ENCODE peak calls at places on chromosomes 3 and 15, in four cellular contexts. A is fibroblast of pulmonary artery; G is CD8-positive, alpha-beta T cell; C is epithelial cell of proximal tubule. F is an unnamed sample.

GRCh38 chr15:48557335-48557734 is 88.2 kb downstream of the FBN1 start:
- DNase-seq in A (no peak), G (no peak), C (no peak), F (no peak)

GRCh38 chr3:43173949-43174348 is 68.1 kb upstream of the POMGNT2 start:
- DNase-seq in C (no peak), A (no peak), G (no peak), F (no peak)

GRCh38 chr15:79977431-79977940 is 6.5 kb upstream of the BCL2A1 start:
- DNase-seq in G (no peak), A (no peak), C (no peak), F (no peak)

GRCh38 chr15:60890361-60890991 is 338.6 kb downstream of the RORA start:
- DNase-seq in G (no peak), A (no peak), C (no peak), F (no peak)

GRCh38 chr3:16993227-16993626 is 108.5 kb downstream of the PLCL2 start:
- DNase-seq in C (peak; percentile 52), A (peak; percentile 64), G (no peak), F (no peak)

GRCh38 chr15:101179341-101180153 is 72.3 kb downstream of the CHSY1 start:
- DNase-seq in C (no peak), G (no peak), A (peak; percentile 35), F (no peak)

GRCh38 chr15:96027501-96027900 is 303.0 kb upstream of the NR2F2 start:
- DNase-seq in C (no peak), A (no peak), G (no peak), F (no peak)

GRCh38 chr3:124246949-124247348 is 255.0 kb upstream of the ROPN1 start:
- DNase-seq in G (no peak), A (peak; percentile 39), C (no peak), F (no peak)

GRCh38 chr3:9695322-9695721 is 8.3 kb upstream of the CPNE9 start:
- DNase-seq in A (no peak), G (no peak), C (no peak), F (no peak)

GRCh38 chr3:120202363-120202762 is 82.7 kb downstream of the GPR156 start:
- DNase-seq in G (no peak), A (no peak), C (no peak), F (no peak)

GRCh38 chr3:185677146-185677829 is 91.2 kb downstream of the SENP2 start:
- DNase-seq in A (peak; percentile 87), C (no peak), G (no peak), F (no peak)

GRCh38 chr3:16386536-16386935 is 121.5 kb downstream of the OXNAD1 start:
- DNase-seq in G (no peak), C (no peak), A (no peak), F (no peak)

GRCh38 chr3:11908981-11909698 is 62.5 kb upstream of the TAMM41 start:
- DNase-seq in G (no peak), C (no peak), A (no peak), F (no peak)

GRCh38 chr3:11914041-11914440 is 67.4 kb upstream of the TAMM41 start:
- DNase-seq in A (no peak), C (no peak), G (no peak), F (no peak)

GRCh38 chr3:11909726-11910125 is 63.0 kb upstream of the TAMM41 start:
- DNase-seq in A (no peak), G (no peak), C (no peak), F (no peak)

GRCh38 chr3:11913316-11913715 is 66.6 kb upstream of the TAMM41 start:
- DNase-seq in G (no peak), C (no peak), A (no peak), F (no peak)

DNA sequence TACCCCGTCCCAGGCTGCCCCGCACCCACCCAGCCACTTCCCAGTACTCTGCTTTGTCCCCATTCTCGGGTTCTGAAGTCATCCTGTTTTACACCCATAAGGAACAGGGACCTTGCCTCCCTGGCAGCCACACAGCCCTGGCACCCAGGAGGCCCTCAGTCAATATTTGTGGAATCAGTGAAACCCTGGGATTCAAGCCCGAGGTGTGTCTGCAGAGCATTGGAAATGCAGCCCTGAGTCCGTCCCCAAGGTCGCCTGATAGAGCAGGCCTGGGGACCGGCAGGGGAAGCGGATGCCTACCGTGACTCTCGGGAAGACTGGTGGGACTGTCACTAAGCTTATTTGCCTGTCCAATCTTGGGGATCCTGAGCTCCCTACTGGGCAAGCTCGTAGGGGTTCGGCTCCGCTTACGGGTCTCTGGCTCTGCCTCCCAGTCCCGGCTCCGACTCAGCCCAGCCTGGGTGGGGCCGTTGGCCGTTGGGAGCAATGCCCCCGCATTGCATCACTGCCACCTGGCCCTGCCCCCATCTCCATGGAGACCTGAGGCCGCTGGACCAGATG is 64.4 kb upstream of the TAMM41 start:
- DNase-seq in A (no peak), G (no peak), C (no peak), F (no peak)
- TF ChIP-seq CTCF in A (no peak), G (no peak), C (no peak), F (no peak)

DNA sequence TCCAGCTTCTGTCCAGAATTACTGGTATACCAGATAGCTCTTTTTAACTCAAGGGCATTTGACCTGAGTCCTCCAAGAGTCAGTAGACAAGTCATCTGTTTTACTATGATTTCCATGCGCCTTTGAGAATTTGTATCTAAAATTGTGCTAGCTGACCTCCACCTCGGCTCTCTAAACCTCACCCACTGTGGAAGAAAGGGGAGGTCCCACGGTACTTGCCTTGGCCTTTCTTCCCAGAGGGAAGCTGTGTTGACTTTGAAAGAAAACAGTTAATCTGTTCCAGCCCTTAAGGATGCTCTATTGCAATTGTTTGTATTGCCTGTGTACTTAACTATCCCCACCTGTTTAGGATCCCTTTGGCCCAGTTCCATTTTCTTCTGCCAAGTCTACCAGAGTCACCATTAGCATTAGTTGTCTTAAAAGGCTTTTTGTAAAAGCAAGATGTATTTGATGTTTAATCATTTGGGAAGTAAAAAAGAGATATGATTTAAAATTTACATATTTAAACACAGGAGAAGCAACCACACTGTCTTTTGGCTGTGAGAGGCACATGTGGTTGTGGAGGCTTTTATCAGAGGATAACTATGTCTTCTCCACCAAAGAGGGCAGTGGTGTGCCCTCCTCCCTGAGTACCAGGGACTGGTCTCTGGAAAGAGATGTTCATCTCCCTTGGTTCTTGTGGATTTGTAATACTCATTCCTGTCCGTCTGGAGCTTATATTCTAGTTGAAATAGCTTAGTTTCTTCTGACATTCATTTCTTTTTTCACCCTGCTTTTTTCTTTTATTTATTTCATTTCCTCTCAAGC is 88.8 kb downstream of the CRTC3 start:
- DNase-seq in C (no peak), G (no peak), A (no peak), F (no peak)
- TF ChIP-seq CTCF in C (peak; percentile 2), G (no peak), A (no peak), F (no peak)

GRCh38 chr3:129022995-129023332 is 21.9 kb downstream of the EFCC1 start:
- DNase-seq in A (no peak), G (no peak), C (no peak), F (no peak)

GRCh38 chr3:129022114-129022994 is 21.2 kb downstream of the EFCC1 start:
- DNase-seq in A (peak; percentile 76), C (no peak), G (no peak), F (no peak)

GRCh38 chr3:129025691-129026435 is 24.8 kb downstream of the EFCC1 start:
- DNase-seq in G (no peak), C (no peak), A (no peak), F (no peak)

GRCh38 chr3:129025108-129025507 is 24.0 kb downstream of the EFCC1 start:
- DNase-seq in C (no peak), G (no peak), A (no peak), F (no peak)

GRCh38 chr3:129023909-129024308 is 22.8 kb downstream of the EFCC1 start:
- DNase-seq in A (peak; percentile 28), C (peak; percentile 1), G (no peak), F (no peak)
- TF ChIP-seq CTCF in A (peak; percentile 16), C (peak; percentile 58), G (no peak), F (no peak)

DNA sequence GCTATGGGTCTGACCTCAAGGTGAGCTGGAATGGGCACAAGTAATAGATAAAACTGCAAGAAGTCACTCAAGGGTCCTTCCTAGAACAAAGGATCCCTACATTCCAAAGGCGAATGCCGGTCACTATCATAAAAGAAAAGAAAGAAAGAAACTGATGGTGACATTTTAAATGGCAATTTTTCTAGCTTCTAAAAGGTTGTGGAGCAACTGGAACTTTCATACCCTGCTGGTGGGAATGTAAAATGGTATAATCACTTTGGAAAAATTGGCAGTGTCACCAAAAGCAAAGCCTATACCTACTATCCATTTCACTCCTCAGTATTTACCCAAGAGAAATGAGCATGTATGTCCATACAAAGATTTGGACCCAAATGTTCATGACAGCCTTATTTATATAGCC is 4.2 kb downstream of the CCRL2 start:
- DNase-seq in C (no peak), G (no peak), A (no peak), F (no peak)
- TF ChIP-seq CTCF in C (no peak), G (no peak), A (no peak), F (no peak)

GRCh38 chr3:5305681-5305983 is 118.1 kb downstream of the EDEM1 start:
- DNase-seq in G (no peak), A (no peak), C (no peak), F (no peak)

GRCh38 chr3:5304188-5304587 is 116.7 kb downstream of the EDEM1 start:
- DNase-seq in A (no peak), G (no peak), C (no peak), F (no peak)

GRCh38 chr3:5302661-5303060 is 115.2 kb downstream of the EDEM1 start:
- DNase-seq in G (no peak), A (no peak), C (no peak), F (no peak)

GRCh38 chr3:5301671-5302297 is 114.3 kb downstream of the EDEM1 start:
- DNase-seq in A (no peak), G (no peak), C (no peak), F (no peak)

GRCh38 chr3:5304789-5305680 is 117.5 kb downstream of the EDEM1 start:
- DNase-seq in C (no peak), A (peak; percentile 41), G (peak; percentile 19), F (no peak)
- TF ChIP-seq CTCF in C (peak; percentile 83), A (peak; percentile 55), G (peak; percentile 13), F (no peak)

F was measured in natural killer cell.